ENCODE peak calls at places on chromosome 9, in nine cellular contexts. One of them, this sample, is unnamed.
A peak's percentile ranks its signal among the peaks of the same experiment; 100 is the strongest.

GRCh38 chr9:105126233-105126632 is 118.2 kb upstream of the SLC44A1 start:
- DNase-seq in Ammon's horn: no peak
- DNase-seq in GM12891: no peak
- DNase-seq in HT1080: no peak
- DNase-seq in NCI-H774: no peak
- DNase-seq in T-helper 1 cell: no peak
- DNase-seq in KBM-7: no peak
- DNase-seq in activated CD4-positive, alpha-beta T cell treated with anti-CD3 and anti-CD28 coated beads, Interleukin-2, amount 10 ng/mL, durations not matched to agents 7 days and 5 days: no peak
- DNase-seq in cardiac muscle cell: no peak
- DNase-seq in this sample: no peak

GRCh38 chr9:21060919-21061561 is 16.7 kb downstream of the IFNB1 start:
- DNase-seq in Ammon's horn: peak; percentile 15
- DNase-seq in GM12891: no peak
- DNase-seq in HT1080: peak; percentile 9
- DNase-seq in NCI-H774: no peak
- DNase-seq in T-helper 1 cell: no peak
- DNase-seq in KBM-7: peak; percentile 82
- DNase-seq in activated CD4-positive, alpha-beta T cell treated with anti-CD3 and anti-CD28 coated beads, Interleukin-2, amount 10 ng/mL, durations not matched to agents 7 days and 5 days: peak; percentile 37
- DNase-seq in cardiac muscle cell: no peak
- DNase-seq in this sample: no peak

GRCh38 chr9:32502996-32503395 is 23.0 kb downstream of the RIGI start:
- DNase-seq in Ammon's horn: no peak
- DNase-seq in GM12891: no peak
- DNase-seq in HT1080: no peak
- DNase-seq in NCI-H774: no peak
- DNase-seq in T-helper 1 cell: no peak
- DNase-seq in KBM-7: no peak
- DNase-seq in activated CD4-positive, alpha-beta T cell treated with anti-CD3 and anti-CD28 coated beads, Interleukin-2, amount 10 ng/mL, durations not matched to agents 7 days and 5 days: no peak
- DNase-seq in cardiac muscle cell: no peak
- DNase-seq in this sample: no peak

GRCh38 chr9:137602661-137603060 is 2.8 kb upstream of the ARRDC1 start:
- DNase-seq in Ammon's horn: peak; percentile 49
- DNase-seq in GM12891: no peak
- DNase-seq in HT1080: no peak
- DNase-seq in NCI-H774: no peak
- DNase-seq in T-helper 1 cell: no peak
- DNase-seq in KBM-7: peak; percentile 63
- DNase-seq in activated CD4-positive, alpha-beta T cell treated with anti-CD3 and anti-CD28 coated beads, Interleukin-2, amount 10 ng/mL, durations not matched to agents 7 days and 5 days: no peak
- DNase-seq in cardiac muscle cell: no peak
- DNase-seq in this sample: no peak

GRCh38 chr9:135986605-135987004 is 25.4 kb upstream of the UBAC1 start:
- DNase-seq in Ammon's horn: no peak
- DNase-seq in GM12891: no peak
- DNase-seq in HT1080: no peak
- DNase-seq in NCI-H774: no peak
- DNase-seq in T-helper 1 cell: no peak
- DNase-seq in KBM-7: no peak
- DNase-seq in activated CD4-positive, alpha-beta T cell treated with anti-CD3 and anti-CD28 coated beads, Interleukin-2, amount 10 ng/mL, durations not matched to agents 7 days and 5 days: no peak
- DNase-seq in cardiac muscle cell: no peak
- DNase-seq in this sample: no peak

GRCh38 chr9:92680166-92681119 is 10.5 kb upstream of the IPPK start:
- DNase-seq in Ammon's horn: no peak
- DNase-seq in GM12891: no peak
- DNase-seq in HT1080: peak; percentile 26
- DNase-seq in NCI-H774: no peak
- DNase-seq in T-helper 1 cell: no peak
- DNase-seq in KBM-7: no peak
- DNase-seq in activated CD4-positive, alpha-beta T cell treated with anti-CD3 and anti-CD28 coated beads, Interleukin-2, amount 10 ng/mL, durations not matched to agents 7 days and 5 days: no peak
- DNase-seq in cardiac muscle cell: no peak
- DNase-seq in this sample: no peak

GRCh38 chr9:28808042-28808441 is 1234.8 kb upstream of the C9orf72 start:
- DNase-seq in Ammon's horn: peak; percentile 61
- DNase-seq in GM12891: no peak
- DNase-seq in HT1080: peak; percentile 78
- DNase-seq in NCI-H774: no peak
- DNase-seq in T-helper 1 cell: no peak
- DNase-seq in KBM-7: no peak
- DNase-seq in activated CD4-positive, alpha-beta T cell treated with anti-CD3 and anti-CD28 coated beads, Interleukin-2, amount 10 ng/mL, durations not matched to agents 7 days and 5 days: no peak
- DNase-seq in cardiac muscle cell: no peak
- DNase-seq in this sample: no peak

GRCh38 chr9:134961331-134962064 is 43.8 kb upstream of the FCN1 start:
- DNase-seq in Ammon's horn: no peak
- DNase-seq in GM12891: no peak
- DNase-seq in HT1080: no peak
- DNase-seq in NCI-H774: no peak
- DNase-seq in T-helper 1 cell: no peak
- DNase-seq in KBM-7: no peak
- DNase-seq in activated CD4-positive, alpha-beta T cell treated with anti-CD3 and anti-CD28 coated beads, Interleukin-2, amount 10 ng/mL, durations not matched to agents 7 days and 5 days: no peak
- DNase-seq in cardiac muscle cell: no peak
- DNase-seq in this sample: no peak

GRCh38 chr9:91092214-91092613 is 269.5 kb downstream of the AUH start:
- DNase-seq in Ammon's horn: no peak
- DNase-seq in GM12891: no peak
- DNase-seq in HT1080: no peak
- DNase-seq in NCI-H774: no peak
- DNase-seq in T-helper 1 cell: no peak
- DNase-seq in KBM-7: no peak
- DNase-seq in activated CD4-positive, alpha-beta T cell treated with anti-CD3 and anti-CD28 coated beads, Interleukin-2, amount 10 ng/mL, durations not matched to agents 7 days and 5 days: no peak
- DNase-seq in cardiac muscle cell: no peak
- DNase-seq in this sample: no peak

GRCh38 chr9:81320909-81321482 is 368.4 kb downstream of the TLE1 start:
- DNase-seq in Ammon's horn: no peak
- DNase-seq in GM12891: no peak
- DNase-seq in HT1080: no peak
- DNase-seq in NCI-H774: no peak
- DNase-seq in T-helper 1 cell: no peak
- DNase-seq in KBM-7: no peak
- DNase-seq in activated CD4-positive, alpha-beta T cell treated with anti-CD3 and anti-CD28 coated beads, Interleukin-2, amount 10 ng/mL, durations not matched to agents 7 days and 5 days: no peak
- DNase-seq in cardiac muscle cell: no peak
- DNase-seq in this sample: no peak

GRCh38 chr9:113568481-113569321 is 105.2 kb downstream of the RGS3 start:
- DNase-seq in Ammon's horn: no peak
- DNase-seq in GM12891: no peak
- DNase-seq in HT1080: no peak
- DNase-seq in NCI-H774: no peak
- DNase-seq in T-helper 1 cell: no peak
- DNase-seq in KBM-7: no peak
- DNase-seq in activated CD4-positive, alpha-beta T cell treated with anti-CD3 and anti-CD28 coated beads, Interleukin-2, amount 10 ng/mL, durations not matched to agents 7 days and 5 days: no peak
- DNase-seq in cardiac muscle cell: no peak
- DNase-seq in this sample: no peak

GRCh38 chr9:92188969-92189781 is 74.0 kb upstream of the SPTLC1 start:
- DNase-seq in Ammon's horn: no peak
- DNase-seq in GM12891: no peak
- DNase-seq in HT1080: no peak
- DNase-seq in NCI-H774: no peak
- DNase-seq in T-helper 1 cell: no peak
- DNase-seq in KBM-7: no peak
- DNase-seq in activated CD4-positive, alpha-beta T cell treated with anti-CD3 and anti-CD28 coated beads, Interleukin-2, amount 10 ng/mL, durations not matched to agents 7 days and 5 days: no peak
- DNase-seq in cardiac muscle cell: no peak
- DNase-seq in this sample: no peak

GRCh38 chr9:137055385-137056364 is 1.8 kb upstream of the ENTPD2 start:
- DNase-seq in Ammon's horn: peak; percentile 97
- DNase-seq in GM12891: no peak
- DNase-seq in HT1080: no peak
- DNase-seq in NCI-H774: no peak
- DNase-seq in T-helper 1 cell: no peak
- DNase-seq in KBM-7: no peak
- DNase-seq in activated CD4-positive, alpha-beta T cell treated with anti-CD3 and anti-CD28 coated beads, Interleukin-2, amount 10 ng/mL, durations not matched to agents 7 days and 5 days: no peak
- DNase-seq in cardiac muscle cell: no peak
- DNase-seq in this sample: no peak

GRCh38 chr9:126336350-126337335 is 10.0 kb downstream of the MVB12B start:
- DNase-seq in Ammon's horn: no peak
- DNase-seq in GM12891: no peak
- DNase-seq in HT1080: no peak
- DNase-seq in NCI-H774: no peak
- DNase-seq in T-helper 1 cell: no peak
- DNase-seq in KBM-7: no peak
- DNase-seq in activated CD4-positive, alpha-beta T cell treated with anti-CD3 and anti-CD28 coated beads, Interleukin-2, amount 10 ng/mL, durations not matched to agents 7 days and 5 days: no peak
- DNase-seq in cardiac muscle cell: no peak
- DNase-seq in this sample: no peak

GRCh38 chr9:96048954-96049831 is 173.7 kb downstream of the ERCC6L2 start:
- DNase-seq in Ammon's horn: peak; percentile 92
- DNase-seq in GM12891: no peak
- DNase-seq in HT1080: no peak
- DNase-seq in NCI-H774: no peak
- DNase-seq in T-helper 1 cell: no peak
- DNase-seq in KBM-7: no peak
- DNase-seq in activated CD4-positive, alpha-beta T cell treated with anti-CD3 and anti-CD28 coated beads, Interleukin-2, amount 10 ng/mL, durations not matched to agents 7 days and 5 days: no peak
- DNase-seq in cardiac muscle cell: no peak
- DNase-seq in this sample: no peak

GRCh38 chr9:97889941-97890557 is 32.3 kb downstream of the TRMO start:
- DNase-seq in Ammon's horn: no peak
- DNase-seq in GM12891: peak; percentile 37
- DNase-seq in HT1080: no peak
- DNase-seq in NCI-H774: no peak
- DNase-seq in T-helper 1 cell: peak; percentile 23
- DNase-seq in KBM-7: peak; percentile 60
- DNase-seq in activated CD4-positive, alpha-beta T cell treated with anti-CD3 and anti-CD28 coated beads, Interleukin-2, amount 10 ng/mL, durations not matched to agents 7 days and 5 days: peak; percentile 75
- DNase-seq in cardiac muscle cell: peak; percentile 25
- DNase-seq in this sample: peak; percentile 48

GRCh38 chr9:115757461-115757860 is 396.1 kb upstream of the PAPPA start:
- DNase-seq in Ammon's horn: no peak
- DNase-seq in GM12891: no peak
- DNase-seq in HT1080: no peak
- DNase-seq in NCI-H774: no peak
- DNase-seq in T-helper 1 cell: no peak
- DNase-seq in KBM-7: no peak
- DNase-seq in activated CD4-positive, alpha-beta T cell treated with anti-CD3 and anti-CD28 coated beads, Interleukin-2, amount 10 ng/mL, durations not matched to agents 7 days and 5 days: no peak
- DNase-seq in cardiac muscle cell: no peak
- DNase-seq in this sample: no peak

This sample was measured in CD8-positive, alpha-beta memory T cell.